ENCODE peak calls at places on chromosomes 11 and 22, in nine cellular contexts. G, Q, N, D, I, O, P, T and S are unnamed samples.

GRCh38 chr11:26201411-26201810 is 130.5 kb upstream of the ANO3 start:
- ATAC-seq in N (no peak), O (no peak), P (no peak), I (no peak), G (no peak), Q (no peak), T (no peak), D (no peak), S (no peak)

GRCh38 chr11:1304376-1304775 is 5.1 kb downstream of the TOLLIP start:
- ATAC-seq in P (no peak), O (no peak), G (no peak), I (no peak), T (no peak), D (no peak), N (peak; percentile 43), Q (no peak), S (no peak)

GRCh38 chr11:74702383-74703007 is 28.7 kb downstream of the CHRDL2 start:
- ATAC-seq in G (peak; percentile 81), N (peak; percentile 84), P (peak; percentile 32), D (peak; percentile 55), O (peak; percentile 33), T (peak; percentile 72), I (peak; percentile 61), Q (peak; percentile 91), S (peak; percentile 65)

GRCh38 chr11:46857666-46858065 is 11.6 kb upstream of the CKAP5 start:
- ATAC-seq in Q (no peak), P (no peak), D (no peak), G (no peak), N (no peak), T (no peak), I (no peak), O (no peak), S (no peak)

GRCh38 chr11:72069200-72069599 is 11.1 kb downstream of the NUMA1 start:
- ATAC-seq in P (no peak), I (no peak), N (no peak), Q (no peak), G (peak; percentile 64), O (no peak), D (no peak), T (peak; percentile 13), S (no peak)

GRCh38 chr11:95182397-95182796 is 48.6 kb downstream of the SESN3 start:
- ATAC-seq in G (no peak), T (no peak), N (no peak), D (no peak), O (peak; percentile 28), I (no peak), Q (no peak), P (no peak), S (no peak)

GRCh38 chr11:57072640-57073039 is 83.9 kb downstream of the OR5AK2 start:
- ATAC-seq in N (peak; percentile 97), O (no peak), D (no peak), Q (no peak), T (peak; percentile 82), G (no peak), P (no peak), I (no peak), S (peak; percentile 60)

GRCh38 chr11:19185036-19185435 is 16.7 kb downstream of the CSRP3 start:
- ATAC-seq in P (no peak), G (no peak), T (no peak), I (no peak), O (no peak), N (no peak), Q (no peak), D (no peak), S (no peak)

GRCh38 chr22:20979940-20980453 is 2.1 kb upstream of the LZTR1 start:
- ATAC-seq in I (no peak), O (no peak), P (no peak), N (no peak), T (no peak), G (no peak), D (no peak), Q (no peak), S (no peak)

GRCh38 chr11:72807789-72808188 is 6.4 kb upstream of the ATG16L2 start:
- ATAC-seq in P (peak; percentile 28), D (no peak), T (peak; percentile 32), O (no peak), G (peak; percentile 90), I (no peak), N (no peak), Q (no peak), S (peak; percentile 18)